ENCODE peak calls at places on chromosomes 13 and 19, in six cellular contexts. K, A, Z, J, Y and O are unnamed samples. For H3K4me1, the result is how much of the 10 kb centered on the place peaks cover.

GRCh38 chr13:39952244-39953233 is 297.1 kb downstream of the COG6 start:
- DNase-seq in Z (peak), A (no peak), Y (no peak), J (no peak), K (no peak), O (no peak)

GRCh38 chr13:101157261-101157660 is 259.0 kb downstream of the NALCN start:
- DNase-seq in K (no peak), A (no peak), J (no peak), Y (peak), Z (no peak), O (no peak)

GRCh38 chr13:33114146-33114545 is 97.9 kb downstream of the KL start:
- DNase-seq in Y (no peak), J (no peak), Z (no peak), K (no peak), A (no peak), O (no peak)

GRCh38 chr19:46514589-46515289 is 19.1 kb upstream of the PNMA8B start:
- DNase-seq in Y (no peak), A (no peak), J (no peak), Z (no peak), K (no peak), O (no peak)

GRCh38 chr19:28307963-28308362 is 905.0 kb downstream of the UQCRFS1 start:
- DNase-seq in K (no peak), Z (no peak), A (no peak), J (no peak), Y (no peak), O (no peak)

GRCh38 chr13:32880636-32881035 is 135.6 kb upstream of the KL start:
- DNase-seq in A (no peak), K (no peak), Y (no peak), Z (no peak), J (no peak), O (no peak)

GRCh38 chr13:50222569-50223332 is 207.5 kb downstream of the KCNRG start:
- DNase-seq in A (peak), J (no peak), K (peak), Y (peak), Z (peak), O (peak)

GRCh38 chr13:74134777-74135305 is 637 bp upstream of the KLF12 start:
- DNase-seq in Z (no peak), A (no peak), Y (no peak), J (peak), K (peak), O (peak)

GRCh38 chr13:67224148-67224846 is 5.8 kb downstream of the PCDH9 start:
- DNase-seq in J (peak), K (peak), A (peak), Y (peak), Z (peak), O (peak)

GRCh38 chr19:18856385-18857126 is 24.8 kb downstream of the UPF1 start:
- DNase-seq in J (peak), A (no peak), Z (peak), Y (peak), K (no peak), O (no peak)

GRCh38 chr13:107476068-107476467 is 739.3 kb downstream of the LIG4 start:
- DNase-seq in K (no peak), Z (no peak), Y (no peak), A (no peak), J (no peak), O (no peak)

GRCh38 chr19:42333018-42333417 is 7.6 kb downstream of the MEGF8 start:
- DNase-seq in K (peak), Y (no peak), Z (no peak), A (no peak), J (no peak), O (no peak)

GRCh38 chr19:44927746-44928145 is 13.3 kb downstream of the APOC1 start:
- DNase-seq in K (no peak), J (peak), Y (no peak), A (no peak), Z (peak), O (no peak)

GRCh38 chr13:40221460-40222201 is 444.8 kb downstream of the FOXO1 start:
- DNase-seq in Z (peak), J (no peak), K (no peak), Y (peak), A (no peak), O (no peak)

GRCh38 chr13:108070925-108071324 is 144.4 kb downstream of the LIG4 start:
- DNase-seq in J (no peak), Y (no peak), K (no peak), A (no peak), Z (no peak), O (no peak)

GRCh38 chr19:18433039-18433691 is 4.8 kb downstream of the ISYNA1 start:
- DNase-seq in K (no peak), Y (no peak), A (peak), Z (peak), J (peak), O (peak)

GRCh38 chr13:27192896-27193295 is 21.3 kb upstream of the USP12 start:
- DNase-seq in K (no peak), Z (no peak), A (no peak), Y (no peak), J (no peak), O (no peak)

GRCh38 chr13:99004931-99005330 is 27.1 kb upstream of the DOCK9 start:
- DNase-seq in K (no peak), Y (no peak), A (no peak), J (no peak), Z (no peak), O (no peak)

GRCh38 chr13:62838891-62839290 is 1423.2 kb upstream of the PCDH20 start:
- DNase-seq in K (no peak), J (no peak), Y (no peak), A (no peak), Z (no peak), O (no peak)

DNA sequence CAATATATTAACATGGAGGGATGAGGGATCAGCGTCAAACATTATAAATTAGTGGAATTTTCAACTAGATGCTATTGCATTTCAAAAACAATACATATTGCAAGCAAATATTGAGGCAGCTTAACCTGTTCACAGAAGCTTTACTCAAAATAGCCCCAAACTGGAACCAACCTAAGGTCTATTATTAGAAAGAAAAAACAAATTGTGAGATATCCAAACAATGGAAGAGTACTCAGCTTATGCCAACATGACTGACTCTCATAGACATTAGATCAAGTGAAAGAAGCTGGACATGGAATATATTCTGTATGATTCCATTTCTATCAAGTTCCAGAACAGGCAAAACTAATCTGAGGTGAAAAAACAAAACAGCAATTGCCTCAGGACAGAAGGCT is 27.6 kb upstream of the NEK3 start:
- DNase-seq in Y (no peak), K (no peak), J (no peak), A (no peak), Z (no peak), O (no peak)
- H3K4me1 ChIP-seq in Y (under half), K (under half), J (under half), A (under half), Z (under half), O (under half)

GRCh38 chr13:44989941-44990340 is 603 bp downstream of the GPALPP1 start:
- DNase-seq in A (no peak), J (peak), Z (peak), K (no peak), Y (peak), O (no peak)
- TF ChIP-seq CTCF in A (no peak), J (no peak), Z (no peak), K (no peak), Y (no peak), O (no peak)

GRCh38 chr19:55620951-55621672 is 3.3 kb downstream of the ZNF784 start:
- DNase-seq in Y (no peak), A (no peak), J (no peak), K (peak), Z (no peak), O (no peak)

GRCh38 chr19:55618426-55618825 is 5.9 kb downstream of the ZNF784 start:
- DNase-seq in Z (no peak), K (peak), J (no peak), Y (no peak), A (no peak), O (no peak)

GRCh38 chr19:55619264-55619663 is 5.1 kb downstream of the ZNF784 start:
- DNase-seq in Z (peak), J (no peak), Y (no peak), A (no peak), K (no peak), O (no peak)

GRCh38 chr19:55621673-55622231 is 2.6 kb downstream of the ZNF784 start:
- DNase-seq in Z (no peak), A (peak), K (peak), Y (no peak), J (no peak), O (peak)

GRCh38 chr19:55620410-55620809 is 4.0 kb downstream of the ZNF784 start:
- DNase-seq in Z (peak), J (no peak), K (peak), A (no peak), Y (no peak), O (no peak)
- H3K27ac ChIP-seq in Z (no peak), J (no peak), K (no peak), A (peak), Y (no peak), O (no peak)

GRCh38 chr19:39705578-39706188 is 1.4 kb downstream of the LGALS14 start:
- DNase-seq in J (no peak), K (no peak), A (no peak), Y (no peak), Z (peak), O (no peak)
- H3K4me1 ChIP-seq in J (under half), K (under half), A (under half), Y (under half), Z (under half), O (under half)

GRCh38 chr19:29526730-29527499 is 1.1 kb downstream of the VSTM2B start:
- DNase-seq in Z (no peak), A (peak), J (peak), Y (peak), K (peak), O (no peak)

GRCh38 chr19:29525901-29526729 is at the start of gene VSTM2B:
- DNase-seq in Y (no peak), K (peak), Z (no peak), J (peak), A (peak), O (no peak)

GRCh38 chr19:29524912-29525870 is 603 bp upstream of the VSTM2B start:
- DNase-seq in K (peak), A (peak), Z (no peak), J (no peak), Y (peak), O (no peak)

GRCh38 chr19:29523568-29523967 is 2.2 kb upstream of the VSTM2B start:
- DNase-seq in A (peak), K (peak), Z (no peak), J (no peak), Y (no peak), O (no peak)

DNA sequence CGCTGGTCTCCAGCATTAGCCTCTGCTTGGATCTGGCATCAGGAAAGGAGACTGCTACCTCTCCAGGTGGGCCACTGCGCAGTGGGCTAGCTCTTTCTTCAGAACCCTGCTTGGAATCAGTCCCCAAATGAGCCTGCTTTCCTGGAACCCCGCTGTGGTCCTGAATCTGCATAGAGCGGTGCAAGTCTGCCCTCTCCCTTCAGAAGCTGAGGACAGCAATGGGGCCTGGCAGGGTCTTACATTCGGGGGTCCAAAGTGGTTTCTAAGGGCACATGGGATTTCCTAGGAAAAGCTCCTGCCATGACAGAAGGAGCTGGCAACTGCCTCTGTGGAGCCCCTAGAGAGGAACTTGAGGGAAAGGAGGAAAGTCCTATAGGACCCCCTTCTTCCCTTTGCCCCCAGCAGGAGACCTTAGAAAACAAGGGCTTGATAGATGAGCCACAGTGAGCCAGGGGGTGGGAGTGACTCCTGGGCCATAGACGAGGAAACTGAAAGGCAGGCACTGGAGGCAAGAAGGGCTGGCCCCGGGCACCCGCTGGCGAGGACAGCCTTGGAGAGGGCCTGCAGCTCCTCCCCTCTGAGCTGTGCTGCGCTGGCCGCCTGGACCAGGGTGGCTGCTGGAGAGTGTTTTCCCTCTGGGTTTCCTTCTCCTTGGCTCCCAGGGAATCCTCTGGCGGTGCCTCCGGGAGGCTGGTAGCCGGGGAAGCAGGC is 1.4 kb upstream of the VSTM2B start:
- DNase-seq in J (no peak), K (peak), Z (no peak), A (peak), Y (peak), O (no peak)
- TF ChIP-seq CTCF in J (no peak), K (no peak), Z (no peak), A (no peak), Y (no peak), O (no peak)

GRCh38 chr13:110924639-110924934 is 9.7 kb upstream of the ANKRD10 start:
- DNase-seq in K (no peak), Y (no peak), J (no peak), A (no peak), Z (no peak), O (no peak)
- H3K27ac ChIP-seq in K (no peak), Y (no peak), J (no peak), A (no peak), Z (peak), O (no peak)

GRCh38 chr13:106375085-106375484 is 160.4 kb downstream of the EFNB2 start:
- DNase-seq in Z (no peak), J (no peak), Y (no peak), A (no peak), K (no peak), O (no peak)
- H3K4me1 ChIP-seq in Z (under half), J (under half), Y (under half), A (under half), K (under half), O (under half)